ENCODE peak calls at places on chromosomes 5 and 9, in five cellular contexts. One of them, this sample, is unnamed.

GRCh38 chr5:173717959-173718358 is 101.5 kb upstream of the BOD1 start:
- DNase-seq in ovary: no peak
- DNase-seq in GM12878: no peak
- DNase-seq in tibial nerve: no peak
- DNase-seq in A549: no peak
- DNase-seq in this sample: no peak

GRCh38 chr5:110335361-110336046 is 391.0 kb downstream of the TMEM232 start:
- DNase-seq in ovary: no peak
- DNase-seq in GM12878: no peak
- DNase-seq in tibial nerve: no peak
- DNase-seq in A549: no peak
- DNase-seq in this sample: no peak

GRCh38 chr9:1366300-1366699 is 316.1 kb downstream of the DMRT2 start:
- DNase-seq in ovary: no peak
- DNase-seq in GM12878: no peak
- DNase-seq in tibial nerve: no peak
- DNase-seq in A549: no peak
- DNase-seq in this sample: no peak

GRCh38 chr9:78559449-78559885 is 262.5 kb downstream of the PSAT1 start:
- DNase-seq in ovary: no peak
- DNase-seq in GM12878: no peak
- DNase-seq in tibial nerve: no peak
- DNase-seq in A549: no peak
- DNase-seq in this sample: no peak

GRCh38 chr9:126668058-126668457 is 54.3 kb downstream of the LMX1B start:
- DNase-seq in ovary: no peak
- DNase-seq in GM12878: no peak
- DNase-seq in tibial nerve: no peak
- DNase-seq in A549: no peak
- DNase-seq in this sample: no peak

GRCh38 chr9:3824589-3824988 is 298.8 kb upstream of the RFX3 start:
- DNase-seq in ovary: no peak
- DNase-seq in GM12878: no peak
- DNase-seq in tibial nerve: no peak
- DNase-seq in A549: no peak
- DNase-seq in this sample: no peak

GRCh38 chr5:79020861-79021561 is 35.9 kb upstream of the ARSB start:
- DNase-seq in ovary: peak
- DNase-seq in GM12878: no peak
- DNase-seq in tibial nerve: no peak
- DNase-seq in A549: peak
- DNase-seq in this sample: peak

GRCh38 chr5:40160435-40160834 is 519.3 kb upstream of the PTGER4 start:
- DNase-seq in ovary: no peak
- DNase-seq in GM12878: no peak
- DNase-seq in tibial nerve: no peak
- DNase-seq in A549: no peak
- DNase-seq in this sample: no peak

GRCh38 chr5:96968074-96968473 is 32.2 kb downstream of the LNPEP start:
- DNase-seq in ovary: no peak
- DNase-seq in GM12878: no peak
- DNase-seq in tibial nerve: no peak
- DNase-seq in A549: peak
- DNase-seq in this sample: no peak

GRCh38 chr5:135719428-135720063 is 114.9 kb upstream of the SLC25A48 start:
- DNase-seq in ovary: no peak
- DNase-seq in GM12878: no peak
- DNase-seq in tibial nerve: no peak
- DNase-seq in A549: no peak
- DNase-seq in this sample: peak

GRCh38 chr5:135723451-135723850 is 111.0 kb upstream of the SLC25A48 start:
- DNase-seq in ovary: no peak
- DNase-seq in GM12878: no peak
- DNase-seq in tibial nerve: no peak
- DNase-seq in A549: no peak
- DNase-seq in this sample: no peak

GRCh38 chr5:135721548-135722090 is 112.8 kb upstream of the SLC25A48 start:
- DNase-seq in ovary: no peak
- DNase-seq in GM12878: no peak
- DNase-seq in tibial nerve: no peak
- DNase-seq in A549: no peak
- DNase-seq in this sample: no peak

GRCh38 chr5:135718151-135718550 is 116.3 kb upstream of the SLC25A48 start:
- DNase-seq in ovary: no peak
- DNase-seq in GM12878: no peak
- DNase-seq in tibial nerve: no peak
- DNase-seq in A549: peak
- DNase-seq in this sample: no peak

DNA sequence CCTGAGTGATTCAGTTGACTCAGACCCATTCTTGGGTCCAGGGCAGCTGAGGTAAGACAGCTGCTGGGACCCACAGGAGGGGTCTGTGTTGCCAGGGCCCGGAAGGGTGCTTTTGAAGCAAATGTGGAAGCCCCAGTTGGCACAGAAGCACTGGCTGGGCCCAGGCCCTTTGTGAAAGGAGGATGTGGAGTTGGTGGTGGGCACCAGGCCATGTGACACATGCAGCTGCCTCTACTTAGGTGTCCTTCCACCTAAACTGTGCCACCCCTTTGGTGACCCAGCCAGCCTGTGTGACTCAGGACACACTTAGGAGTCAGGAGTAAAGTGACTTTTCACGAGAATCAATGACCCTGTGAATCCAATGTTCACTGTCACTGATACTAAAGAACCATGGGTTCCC is 114.3 kb upstream of the SLC25A48 start:
- DNase-seq in ovary: no peak
- DNase-seq in GM12878: no peak
- DNase-seq in tibial nerve: no peak
- DNase-seq in A549: no peak
- DNase-seq in this sample: no peak
- TF ChIP-seq EP300 in ovary: no peak
- TF ChIP-seq EP300 in GM12878: no peak
- TF ChIP-seq EP300 in tibial nerve: no peak
- TF ChIP-seq EP300 in A549: no peak
- TF ChIP-seq EP300 in this sample: no peak

GRCh38 chr9:37465249-37466036 is at the start of gene ZBTB5:
- DNase-seq in ovary: peak
- DNase-seq in GM12878: peak
- DNase-seq in tibial nerve: peak
- DNase-seq in A549: peak
- DNase-seq in this sample: peak
- TF ChIP-seq EP300 in ovary: no peak
- TF ChIP-seq EP300 in GM12878: no peak
- TF ChIP-seq EP300 in tibial nerve: peak
- TF ChIP-seq EP300 in A549: no peak
- TF ChIP-seq EP300 in this sample: no peak

GRCh38 chr5:176671399-176671798 is 24.1 kb downstream of the TSPAN17 start:
- DNase-seq in ovary: no peak
- DNase-seq in GM12878: no peak
- DNase-seq in tibial nerve: no peak
- DNase-seq in A549: no peak
- DNase-seq in this sample: no peak

GRCh38 chr5:176674799-176675198 is 27.5 kb downstream of the TSPAN17 start:
- DNase-seq in ovary: no peak
- DNase-seq in GM12878: no peak
- DNase-seq in tibial nerve: no peak
- DNase-seq in A549: no peak
- DNase-seq in this sample: no peak

GRCh38 chr5:176670449-176670848 is 23.2 kb downstream of the TSPAN17 start:
- DNase-seq in ovary: no peak
- DNase-seq in GM12878: no peak
- DNase-seq in tibial nerve: no peak
- DNase-seq in A549: no peak
- DNase-seq in this sample: no peak

GRCh38 chr5:176673651-176674583 is 26.6 kb downstream of the TSPAN17 start:
- DNase-seq in ovary: no peak
- DNase-seq in GM12878: no peak
- DNase-seq in tibial nerve: no peak
- DNase-seq in A549: no peak
- DNase-seq in this sample: no peak

GRCh38 chr5:176671890-176672615 is 24.8 kb downstream of the TSPAN17 start:
- DNase-seq in ovary: no peak
- DNase-seq in GM12878: no peak
- DNase-seq in tibial nerve: no peak
- DNase-seq in A549: no peak
- DNase-seq in this sample: no peak
- TF ChIP-seq EP300 in ovary: no peak
- TF ChIP-seq EP300 in GM12878: no peak
- TF ChIP-seq EP300 in tibial nerve: no peak
- TF ChIP-seq EP300 in A549: no peak
- TF ChIP-seq EP300 in this sample: no peak

GRCh38 chr9:13750061-13750460 is 470.6 kb upstream of the MPDZ start:
- DNase-seq in ovary: no peak
- DNase-seq in GM12878: no peak
- DNase-seq in tibial nerve: no peak
- DNase-seq in A549: no peak
- DNase-seq in this sample: no peak

DNA sequence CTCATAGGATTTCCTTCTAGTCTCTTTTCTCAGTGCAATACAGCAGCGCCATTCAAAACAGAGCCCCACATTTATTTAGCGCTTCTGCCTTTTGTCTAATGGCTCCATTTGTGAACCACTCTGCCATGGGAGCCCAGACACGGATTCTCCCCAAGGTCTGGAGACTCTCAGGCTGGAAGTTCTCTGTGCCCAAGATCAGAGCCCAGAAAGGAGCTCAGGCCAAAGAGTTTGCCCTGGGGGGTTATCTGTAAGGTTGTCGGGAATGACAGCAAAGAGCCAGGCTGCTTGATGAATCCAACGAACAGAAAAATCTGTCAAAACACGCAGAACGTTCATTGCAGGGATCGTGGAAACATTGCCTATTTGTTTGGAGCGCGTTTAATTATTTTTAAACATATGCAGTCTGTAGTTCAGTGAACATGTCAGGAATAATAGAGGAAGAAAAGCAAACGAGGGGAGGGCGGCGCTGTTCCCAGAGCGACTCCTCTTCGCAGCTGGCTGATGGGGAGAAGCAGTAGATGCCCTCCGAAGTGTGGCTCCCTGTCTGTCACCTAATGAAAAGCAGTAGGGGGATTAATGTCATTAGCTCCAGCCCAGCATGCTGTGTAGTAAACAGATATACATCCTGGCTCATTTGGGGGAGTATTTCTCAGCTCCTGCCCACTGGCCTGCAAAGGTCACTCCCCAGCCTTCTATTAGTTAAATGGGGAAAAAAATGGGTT is 464.9 kb upstream of the MPDZ start:
- DNase-seq in ovary: no peak
- DNase-seq in GM12878: no peak
- DNase-seq in tibial nerve: no peak
- DNase-seq in A549: no peak
- DNase-seq in this sample: no peak
- TF ChIP-seq EP300 in ovary: no peak
- TF ChIP-seq EP300 in GM12878: no peak
- TF ChIP-seq EP300 in tibial nerve: no peak
- TF ChIP-seq EP300 in A549: no peak
- TF ChIP-seq EP300 in this sample: no peak

GRCh38 chr5:179795863-179796833 is 2.4 kb downstream of the LTC4S start:
- DNase-seq in ovary: peak
- DNase-seq in GM12878: peak
- DNase-seq in tibial nerve: peak
- DNase-seq in A549: no peak
- DNase-seq in this sample: peak
- TF ChIP-seq EP300 in ovary: no peak
- TF ChIP-seq EP300 in GM12878: peak
- TF ChIP-seq EP300 in tibial nerve: peak
- TF ChIP-seq EP300 in A549: no peak
- TF ChIP-seq EP300 in this sample: no peak

DNA sequence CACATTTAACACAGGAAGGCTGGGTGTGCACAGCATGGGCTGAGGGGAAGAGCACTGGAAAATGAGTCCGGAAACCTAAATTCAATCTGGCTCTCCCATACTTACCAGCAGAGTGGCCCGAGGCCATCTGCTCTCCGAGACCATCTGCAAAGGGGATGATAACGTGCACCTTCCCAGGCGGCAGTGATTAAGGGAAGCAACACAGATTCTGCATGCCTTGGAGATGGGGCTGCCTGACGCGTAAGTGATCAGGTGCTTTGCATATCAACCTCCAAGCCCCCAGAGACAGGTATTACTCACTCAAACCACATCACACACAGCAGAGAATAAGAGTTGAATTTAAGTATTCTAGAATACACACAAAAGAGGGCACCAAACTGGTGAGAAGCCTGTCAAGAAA is 9.1 kb downstream of the EPB41L4B start:
- DNase-seq in ovary: no peak
- DNase-seq in GM12878: no peak
- DNase-seq in tibial nerve: no peak
- DNase-seq in A549: no peak
- DNase-seq in this sample: no peak
- TF ChIP-seq EP300 in ovary: no peak
- TF ChIP-seq EP300 in GM12878: no peak
- TF ChIP-seq EP300 in tibial nerve: no peak
- TF ChIP-seq EP300 in A549: no peak
- TF ChIP-seq EP300 in this sample: no peak

GRCh38 chr9:27433599-27434325 is 90.3 kb upstream of the IFNK start:
- DNase-seq in ovary: no peak
- DNase-seq in GM12878: no peak
- DNase-seq in tibial nerve: no peak
- DNase-seq in A549: no peak
- DNase-seq in this sample: no peak

GRCh38 chr9:27437652-27438373 is 86.3 kb upstream of the IFNK start:
- DNase-seq in ovary: no peak
- DNase-seq in GM12878: no peak
- DNase-seq in tibial nerve: no peak
- DNase-seq in A549: no peak
- DNase-seq in this sample: no peak

GRCh38 chr9:27431573-27431972 is 92.5 kb upstream of the IFNK start:
- DNase-seq in ovary: no peak
- DNase-seq in GM12878: no peak
- DNase-seq in tibial nerve: no peak
- DNase-seq in A549: no peak
- DNase-seq in this sample: no peak

GRCh38 chr9:27432308-27432707 is 91.8 kb upstream of the IFNK start:
- DNase-seq in ovary: no peak
- DNase-seq in GM12878: no peak
- DNase-seq in tibial nerve: no peak
- DNase-seq in A549: no peak
- DNase-seq in this sample: no peak

DNA sequence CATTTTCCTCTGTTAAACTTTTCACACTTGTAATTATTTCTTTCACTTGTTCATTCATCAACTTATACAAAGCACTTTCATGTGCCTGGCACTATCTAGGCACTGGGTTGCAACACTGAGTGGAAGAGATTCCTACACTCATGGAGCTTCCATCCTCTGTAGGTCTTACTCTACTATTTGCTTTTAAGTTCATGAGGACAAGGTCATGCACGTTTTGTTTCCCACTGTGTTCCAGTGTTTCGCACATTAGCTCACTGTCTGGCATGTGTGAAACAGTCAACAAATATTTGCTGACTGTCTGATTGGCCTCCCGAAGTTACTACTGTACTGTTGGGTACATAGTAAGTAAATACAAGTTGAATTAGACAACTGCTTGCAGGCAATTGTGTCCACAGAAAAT is 87.9 kb upstream of the IFNK start:
- DNase-seq in ovary: no peak
- DNase-seq in GM12878: no peak
- DNase-seq in tibial nerve: no peak
- DNase-seq in A549: no peak
- DNase-seq in this sample: no peak
- TF ChIP-seq EP300 in ovary: no peak
- TF ChIP-seq EP300 in GM12878: no peak
- TF ChIP-seq EP300 in tibial nerve: no peak
- TF ChIP-seq EP300 in A549: peak
- TF ChIP-seq EP300 in this sample: no peak